ENCODE peak calls at places on chromosome 1, in nine cellular contexts. X is putamen; D is stimulated activated CD4-positive, alpha-beta T cell treated with anti-CD3 and anti-CD28 coated beads, Interleukin-15, amount 100 ng/mL, for 24 hours; T is cardiac fibroblast; J is heart left ventricle; N is GM12878; H is pancreas; P is mucosa of gallbladder; I is caudate nucleus. W is an unnamed sample.

GRCh38 chr1:65881070-65881594 is 88.4 kb downstream of the PDE4B start:
- DNase-seq in X (no peak), D (no peak), T (no peak), J (no peak), N (no peak), H (no peak), P (no peak), I (no peak), W (no peak)

GRCh38 chr1:193766329-193766728 is 579.9 kb upstream of the B3GALT2 start:
- DNase-seq in X (no peak), D (no peak), T (no peak), J (no peak), N (no peak), H (no peak), P (no peak), I (no peak), W (no peak)

GRCh38 chr1:23368562-23369334 is 888 bp downstream of the ZNF436 start:
- DNase-seq in X (peak; percentile 92), D (peak; percentile 93), T (peak; percentile 94), J (peak; percentile 92), N (no peak), H (peak; percentile 89), P (peak; percentile 88), I (peak; percentile 82), W (peak; percentile 72)

GRCh38 chr1:203289281-203289981 is 15.9 kb upstream of the BTG2 start:
- DNase-seq in X (peak; percentile 57), D (peak; percentile 93), T (no peak), J (peak; percentile 48), N (peak; percentile 99), H (no peak), P (no peak), I (no peak), W (no peak)

GRCh38 chr1:226881515-226882185 is 11.2 kb downstream of the PSEN2 start:
- DNase-seq in X (no peak), D (no peak), T (no peak), J (no peak), N (no peak), H (no peak), P (no peak), I (no peak), W (no peak)

GRCh38 chr1:45863117-45863670 is 59.8 kb downstream of the MAST2 start:
- DNase-seq in X (no peak), D (no peak), T (peak; percentile 15), J (no peak), N (no peak), H (no peak), P (no peak), I (no peak), W (no peak)

GRCh38 chr1:100921110-100921706 is 25.3 kb downstream of the SLC30A7 start:
- DNase-seq in X (peak; percentile 28), D (no peak), T (peak; percentile 72), J (no peak), N (no peak), H (no peak), P (no peak), I (no peak), W (no peak)

GRCh38 chr1:228748431-228748830 is 13.2 kb downstream of the RHOU start:
- DNase-seq in X (no peak), D (peak; percentile 30), T (no peak), J (no peak), N (no peak), H (no peak), P (no peak), I (no peak), W (no peak)

GRCh38 chr1:15153184-15153841 is at the start of gene TMEM51:
- DNase-seq in X (peak; percentile 18), D (peak; percentile 37), T (peak; percentile 59), J (peak; percentile 74), N (no peak), H (peak; percentile 89), P (peak; percentile 75), I (peak; percentile 4), W (no peak)

GRCh38 chr1:199113265-199113869 is 474.5 kb downstream of the PTPRC start:
- DNase-seq in X (peak; percentile 73), D (peak; percentile 75), T (peak; percentile 81), J (peak; percentile 21), N (peak; percentile 43), H (peak; percentile 21), P (peak; percentile 33), I (peak; percentile 27), W (peak; percentile 26)

W was measured in amygdala.